ENCODE peak calls at places on chromosomes 1 and 21, in eight cellular contexts. R is neural progenitor cell; J is K562; G is Peyer's patch; S is breast epithelium; H is left ventricle myocardium inferior; V is A549; E is CD8-positive, alpha-beta memory T cell. T is an unnamed sample.

GRCh38 chr21:30981403-30981802 is 56.9 kb downstream of the KRTAP19-8 start:
- DNase-seq in R (no peak), J (no peak), G (no peak), S (no peak), H (no peak), V (no peak), E (no peak), T (no peak)

GRCh38 chr1:54342764-54343687 is 63.2 kb downstream of the SSBP3 start:
- DNase-seq in R (no peak), J (no peak), G (no peak), S (no peak), H (no peak), V (no peak), E (no peak), T (no peak)

GRCh38 chr1:107950434-107950833 is 14.5 kb downstream of the VAV3 start:
- DNase-seq in R (no peak), J (no peak), G (no peak), S (no peak), H (no peak), V (no peak), E (no peak), T (no peak)

GRCh38 chr1:226711976-226712778 is 26.9 kb downstream of the ITPKB start:
- DNase-seq in R (no peak), J (no peak), G (peak; percentile 75), S (no peak), H (no peak), V (no peak), E (peak; percentile 83), T (peak; percentile 43)

GRCh38 chr1:73205294-73205973 is 923.1 kb upstream of the NEGR1 start:
- DNase-seq in R (peak; percentile 33), J (no peak), G (no peak), S (no peak), H (no peak), V (no peak), E (no peak), T (no peak)

GRCh38 chr1:192559115-192560006 is 16.2 kb upstream of the RGS1 start:
- DNase-seq in R (no peak), J (no peak), G (no peak), S (no peak), H (no peak), V (no peak), E (no peak), T (no peak)

GRCh38 chr1:187157552-187157951 is 328.8 kb downstream of the PLA2G4A start:
- DNase-seq in R (peak; percentile 9), J (no peak), G (no peak), S (no peak), H (no peak), V (no peak), E (no peak), T (no peak)

GRCh38 chr1:175629318-175629694 is 114.1 kb downstream of the TNR start:
- DNase-seq in R (no peak), J (no peak), G (no peak), S (no peak), H (no peak), V (no peak), E (no peak), T (no peak)

GRCh38 chr1:35555601-35556477 is 1.4 kb downstream of the KIAA0319L start:
- DNase-seq in R (no peak), J (no peak), G (no peak), S (no peak), H (no peak), V (no peak), E (no peak), T (no peak)

GRCh38 chr1:157993179-157994080 is at the start of gene KIRREL1:
- DNase-seq in R (peak; percentile 76), J (no peak), G (peak; percentile 58), S (no peak), H (peak; percentile 67), V (no peak), E (no peak), T (no peak)

GRCh38 chr1:222801067-222801466 is 13.8 kb upstream of the DISP1 start:
- DNase-seq in R (no peak), J (no peak), G (no peak), S (no peak), H (no peak), V (no peak), E (no peak), T (no peak)

GRCh38 chr1:17692645-17693044 is 62.5 kb upstream of the ACTL8 start:
- DNase-seq in R (no peak), J (no peak), G (no peak), S (no peak), H (no peak), V (no peak), E (no peak), T (no peak)

GRCh38 chr1:179709841-179710329 is 33.2 kb upstream of the FAM163A start:
- DNase-seq in R (no peak), J (no peak), G (no peak), S (no peak), H (peak; percentile 32), V (no peak), E (peak; percentile 34), T (peak; percentile 36)

GRCh38 chr1:31910933-31911332 is 27.2 kb downstream of the PTP4A2 start:
- DNase-seq in R (no peak), J (no peak), G (no peak), S (no peak), H (no peak), V (no peak), E (no peak), T (no peak)

GRCh38 chr1:110485725-110486124 is 33.2 kb downstream of the KCNA10 start:
- DNase-seq in R (no peak), J (no peak), G (no peak), S (no peak), H (peak; percentile 36), V (no peak), E (no peak), T (no peak)

GRCh38 chr21:41726970-41727783 is 39.7 kb downstream of the RIPK4 start:
- DNase-seq in R (no peak), J (no peak), G (no peak), S (peak; percentile 88), H (peak; percentile 69), V (peak; percentile 35), E (no peak), T (no peak)

GRCh38 chr1:44696789-44697188 is 22.3 kb downstream of the ARMH1 start:
- DNase-seq in R (no peak), J (no peak), G (peak; percentile 73), S (no peak), H (peak; percentile 22), V (no peak), E (no peak), T (no peak)

GRCh38 chr1:24386241-24386640 is 27.3 kb downstream of the STPG1 start:
- DNase-seq in R (no peak), J (no peak), G (no peak), S (no peak), H (no peak), V (no peak), E (no peak), T (no peak)

GRCh38 chr21:36239585-36239984 is 80.4 kb upstream of the MORC3 start:
- DNase-seq in R (no peak), J (no peak), G (peak; percentile 36), S (no peak), H (no peak), V (no peak), E (no peak), T (no peak)

DNA sequence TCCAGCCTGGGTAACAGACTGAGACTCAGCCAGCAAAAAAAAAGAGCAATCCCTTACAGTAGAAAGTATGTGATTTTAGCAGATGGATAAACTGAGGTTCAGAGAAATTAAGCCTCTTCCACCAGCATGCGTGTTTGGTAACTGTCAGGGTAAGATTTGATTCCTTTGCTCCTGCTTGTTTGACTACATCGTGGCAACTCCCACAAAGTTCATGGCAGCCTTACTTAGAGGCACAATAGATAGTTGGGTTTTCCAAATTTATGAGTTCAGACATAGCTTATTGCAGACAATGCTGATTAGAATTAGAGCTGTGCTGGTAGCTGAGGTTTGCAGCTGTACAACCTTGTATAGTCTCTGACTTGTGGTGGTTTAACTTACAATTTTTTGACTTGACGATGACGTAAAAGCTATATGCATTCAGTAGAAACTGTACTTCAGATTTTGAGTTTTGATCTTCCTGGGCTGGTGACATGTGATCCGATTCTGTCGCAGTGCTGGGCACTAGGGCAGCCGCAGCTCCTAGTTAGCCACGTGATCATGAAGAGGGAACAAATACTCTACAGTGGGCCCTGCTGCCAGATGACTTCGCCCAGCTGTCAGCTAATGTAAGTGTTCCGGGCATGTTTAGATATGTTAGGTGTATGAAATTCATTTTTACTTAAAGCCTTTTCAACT is 167.8 kb downstream of the DHRS3 start:
- DNase-seq in R (no peak), J (no peak), G (no peak), S (no peak), H (peak; percentile 48), V (no peak), E (no peak), T (no peak)
- H3K4me1 ChIP-seq in R (peaks cover 11% of the 10 kb centered on the region), J (peaks cover 34% of the 10 kb centered on the region), G (peaks cover 17% of the 10 kb centered on the region), S (peaks cover 17% of the 10 kb centered on the region), H (peaks cover 95% of the 10 kb centered on the region), V (peaks cover 32% of the 10 kb centered on the region), E (peaks cover 91% of the 10 kb centered on the region), T (peaks cover 31% of the 10 kb centered on the region)

DNA sequence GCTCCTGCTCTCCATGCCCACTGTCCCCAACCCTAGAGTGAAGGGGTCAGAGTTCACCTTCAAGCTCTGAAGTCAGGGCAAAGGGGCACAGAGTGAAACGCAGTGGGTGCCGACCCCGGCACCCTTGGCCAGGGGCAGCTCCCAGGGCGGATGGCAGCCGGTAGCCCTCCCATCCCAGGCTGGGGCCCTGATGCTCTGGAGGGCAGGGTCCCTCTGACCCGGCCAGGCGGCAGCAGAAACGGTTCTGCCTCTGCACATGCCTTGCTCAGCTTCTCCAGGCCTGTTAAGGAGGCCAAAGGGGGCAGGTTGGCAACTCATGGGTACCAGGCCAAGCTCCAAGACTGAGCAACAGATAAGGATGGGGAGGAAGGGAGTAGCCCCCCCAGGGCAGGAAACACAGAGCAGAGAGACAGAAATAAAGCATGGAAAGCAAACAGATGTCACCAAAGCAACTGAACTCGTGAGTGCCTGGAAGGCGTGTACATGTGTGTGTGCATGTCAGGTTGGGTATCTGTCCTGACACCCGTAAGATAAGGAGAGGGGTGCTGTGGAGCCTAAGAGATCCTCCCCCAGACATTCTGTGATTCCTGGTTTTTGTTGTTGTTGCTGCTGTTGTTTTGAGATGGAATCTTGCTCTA is 112.3 kb upstream of the IFFO2 start:
- DNase-seq in R (no peak), J (peak; percentile 52), G (no peak), S (no peak), H (no peak), V (no peak), E (no peak), T (no peak)
- H3K4me3 ChIP-seq in R (no peak overlapping the region), J (no peak overlapping the region), G (no peak overlapping the region), S (no peak overlapping the region), H (no peak overlapping the region), V (no peak overlapping the region), E (no peak overlapping the region), T (no peak overlapping the region)

GRCh38 chr1:7942701-7943029 is 2.0 kb upstream of the TNFRSF9 start:
- DNase-seq in R (no peak), J (no peak), G (no peak), S (no peak), H (no peak), V (no peak), E (no peak), T (no peak)
- H3K27ac ChIP-seq in R (no peak overlapping the region), J (no peak overlapping the region), G (peak overlapping the region; percentile 38), S (no peak overlapping the region), H (peak overlapping the region; percentile 60), V (peak overlapping the region; percentile 48), E (no peak overlapping the region), T (no peak overlapping the region)

DNA sequence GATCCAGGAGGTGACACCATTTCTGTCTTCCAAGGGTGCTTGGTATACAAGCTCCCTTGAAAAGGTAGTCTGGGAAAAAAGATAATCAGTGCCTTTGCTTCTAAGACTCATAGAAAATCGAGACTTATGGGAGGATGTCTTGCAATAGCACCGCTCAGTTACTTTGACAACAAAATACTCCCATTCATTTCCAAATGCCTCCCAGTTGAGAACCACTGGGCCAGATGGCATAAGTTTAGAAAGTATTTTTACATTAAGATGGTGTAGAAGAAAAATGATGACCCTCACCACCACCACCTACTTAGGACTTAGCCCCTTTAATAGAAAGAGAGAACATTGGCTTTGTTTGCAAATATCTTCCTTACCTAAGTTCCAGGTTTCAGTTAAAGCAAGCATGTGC is 4.6 kb downstream of the TRMT13 start:
- DNase-seq in R (no peak), J (no peak), G (no peak), S (no peak), H (no peak), V (no peak), E (no peak), T (no peak)
- H3K4me1 ChIP-seq in R (peaks cover 9% of the 10 kb centered on the region), J (no peaks in the 10 kb centered on the region), G (no peaks in the 10 kb centered on the region), S (no peaks in the 10 kb centered on the region), H (peaks cover 37% of the 10 kb centered on the region), V (peaks cover 9% of the 10 kb centered on the region), E (peaks cover 19% of the 10 kb centered on the region), T (no peaks in the 10 kb centered on the region)